ENCODE peak calls at places on chromosomes 13 and 19, in nine cellular contexts. V, B, Z, R, P, L, O, Q and E are unnamed samples.
A peak's percentile ranks its signal among the peaks of the same experiment; 100 is the strongest.

GRCh38 chr19:49861541-49862410 is 5.6 kb downstream of the PNKP start:
- DNase-seq in R (no peak), O (no peak), P (no peak), V (peak; percentile 29), Q (no peak), Z (peak; percentile 50), L (no peak), B (no peak), E (no peak)

GRCh38 chr19:50020481-50020880 is 4.7 kb downstream of the VRK3 start:
- DNase-seq in V (no peak), Q (no peak), B (no peak), R (no peak), O (no peak), Z (no peak), P (no peak), L (no peak), E (no peak)

GRCh38 chr19:18428837-18429674 is 8.9 kb downstream of the ISYNA1 start:
- DNase-seq in L (peak; percentile 82), O (peak; percentile 83), P (peak; percentile 84), Q (peak; percentile 82), B (peak; percentile 77), Z (no peak), V (peak; percentile 72), R (peak; percentile 70), E (peak; percentile 81)

GRCh38 chr19:13430790-13431582 is 75.3 kb downstream of the CACNA1A start:
- DNase-seq in O (peak; percentile 53), V (no peak), B (peak; percentile 19), L (peak; percentile 71), P (peak; percentile 71), R (peak; percentile 33), Z (peak; percentile 53), Q (peak; percentile 34), E (peak; percentile 30)

GRCh38 chr13:63048648-63049047 is 1633.0 kb upstream of the PCDH20 start:
- DNase-seq in P (no peak), L (no peak), V (no peak), Q (no peak), R (no peak), O (no peak), Z (no peak), B (no peak), E (no peak)

GRCh38 chr19:5032101-5032967 is 63.4 kb downstream of the KDM4B start:
- DNase-seq in V (no peak), O (peak; percentile 11), P (no peak), R (no peak), L (no peak), Z (peak; percentile 47), Q (no peak), B (no peak), E (no peak)

GRCh38 chr13:107185889-107186288 is 618.0 kb upstream of the ARGLU1 start:
- DNase-seq in B (no peak), O (peak; percentile 46), R (no peak), Q (no peak), V (no peak), Z (no peak), P (no peak), L (peak; percentile 30), E (no peak)

GRCh38 chr13:47396915-47397314 is 500.1 kb upstream of the HTR2A start:
- DNase-seq in Z (no peak), B (no peak), P (no peak), Q (no peak), O (no peak), R (no peak), V (no peak), L (no peak), E (no peak)

GRCh38 chr13:101785858-101786257 is 333.4 kb downstream of the ITGBL1 start:
- DNase-seq in R (no peak), V (no peak), L (no peak), P (no peak), Q (no peak), B (peak; percentile 38), O (peak; percentile 43), Z (peak; percentile 69), E (no peak)

GRCh38 chr13:79724348-79725103 is 243.6 kb downstream of the NDFIP2 start:
- DNase-seq in Q (no peak), R (no peak), L (no peak), O (no peak), P (no peak), V (no peak), B (no peak), Z (no peak), E (no peak)

GRCh38 chr13:75329723-75330122 is 152.2 kb downstream of the TBC1D4 start:
- DNase-seq in R (no peak), B (no peak), Q (no peak), P (no peak), L (no peak), O (no peak), V (no peak), Z (peak; percentile 55), E (no peak)

GRCh38 chr19:55585658-55586339 is 5.2 kb upstream of the ZNF579 start:
- DNase-seq in O (peak; percentile 71), P (peak; percentile 93), Z (peak; percentile 67), Q (peak; percentile 24), R (peak; percentile 57), V (peak; percentile 82), L (peak; percentile 93), B (no peak), E (peak; percentile 30)

GRCh38 chr19:38360839-38361631 is 13.3 kb upstream of the PSMD8 start:
- DNase-seq in B (no peak), R (no peak), Z (no peak), V (no peak), P (no peak), Q (no peak), L (no peak), O (no peak), E (no peak)

GRCh38 chr13:97191615-97192014 is 30.5 kb upstream of the MBNL2 start:
- DNase-seq in O (no peak), R (no peak), B (no peak), L (no peak), V (no peak), P (no peak), Z (no peak), Q (no peak), E (no peak)

GRCh38 chr13:26247011-26247410 is 6.9 kb upstream of the CDK8 start:
- DNase-seq in P (no peak), R (no peak), Z (no peak), O (no peak), L (no peak), V (no peak), B (no peak), Q (no peak), E (no peak)

GRCh38 chr13:46160474-46161066 is 21.4 kb downstream of the LCP1 start:
- DNase-seq in Z (no peak), V (no peak), R (no peak), L (peak; percentile 75), P (no peak), O (peak; percentile 18), B (no peak), Q (no peak), E (peak; percentile 23)

GRCh38 chr19:38745316-38745715 is 1.0 kb upstream of the CAPN12 start:
- DNase-seq in B (no peak), Z (no peak), Q (no peak), R (no peak), P (no peak), L (no peak), O (no peak), V (no peak), E (no peak)

GRCh38 chr13:49646688-49647087 is 18.4 kb downstream of the ARL11 start:
- DNase-seq in Q (no peak), P (no peak), V (no peak), Z (no peak), L (no peak), R (no peak), B (no peak), O (no peak), E (no peak)

DNA sequence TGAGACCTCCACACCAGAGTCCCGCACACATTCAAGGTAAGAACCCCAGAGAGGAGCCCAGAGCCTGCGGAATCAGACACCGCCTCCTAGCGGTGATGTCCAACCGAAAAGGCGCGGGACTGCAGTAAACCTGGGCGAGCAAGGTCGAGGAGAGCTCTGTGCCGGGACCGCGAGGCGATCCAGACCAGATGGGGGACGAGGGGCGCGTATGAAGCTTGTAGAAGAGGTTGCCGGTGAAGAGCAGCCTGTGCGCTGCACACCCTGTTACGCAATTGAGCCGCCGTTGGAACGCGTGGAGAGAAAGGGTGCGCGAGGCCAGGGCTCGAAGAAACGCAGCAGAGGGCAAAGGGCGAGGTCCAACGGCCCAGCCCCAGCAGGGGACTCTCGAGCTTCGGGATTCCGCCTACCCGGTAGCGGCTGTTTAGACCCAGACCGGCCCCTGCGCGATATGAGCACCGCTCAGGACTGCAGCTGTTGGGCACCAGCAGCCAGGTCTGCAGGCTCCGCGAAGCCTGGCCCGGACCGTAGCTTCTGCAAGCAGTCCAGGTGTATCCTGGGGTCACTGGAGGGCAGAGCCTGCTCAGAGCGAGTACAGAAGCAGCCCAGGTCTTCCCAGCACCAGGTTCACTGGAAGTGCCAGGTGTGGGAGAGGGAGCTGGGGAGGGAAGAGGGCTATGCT is 65.9 kb upstream of the ZNF599 start:
- DNase-seq in B (no peak), R (peak; percentile 18), Q (no peak), P (no peak), Z (peak; percentile 63), V (no peak), L (peak; percentile 28), O (no peak), E (no peak)
- TF ChIP-seq CTCF in B (no peak), R (peak; percentile 3), Q (no peak), P (peak; percentile 32), Z (peak; percentile 11), V (no peak), L (peak; percentile 48), O (peak; percentile 53), E (peak; percentile 38)

DNA sequence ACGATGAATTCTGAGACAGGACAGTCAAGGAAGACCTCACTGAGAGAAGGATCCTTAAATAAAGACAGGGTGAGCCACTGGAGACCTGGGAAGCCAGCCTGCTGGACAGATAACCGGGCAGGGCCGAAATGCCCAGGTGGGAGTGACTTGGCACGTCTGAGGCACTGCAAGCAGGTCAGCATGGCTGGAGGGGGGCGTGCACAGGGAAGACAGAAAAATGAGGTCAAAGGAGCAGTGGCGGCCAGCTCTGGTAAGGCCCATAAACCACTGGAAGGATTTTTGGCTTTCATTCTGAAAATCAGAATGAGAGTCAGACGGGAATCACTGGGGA is 5.8 kb upstream of the ATP1A3 start:
- DNase-seq in P (no peak), Z (no peak), Q (no peak), L (no peak), B (no peak), O (no peak), R (no peak), V (no peak), E (no peak)
- H3K27me3 ChIP-seq in P (peaks cover 63% of the 10 kb centered on the region), Z (peaks cover 4% of the 10 kb centered on the region), Q (peaks cover 32% of the 10 kb centered on the region), L (peaks cover 77% of the 10 kb centered on the region), B (peaks cover 92% of the 10 kb centered on the region), O (peaks cover 50% of the 10 kb centered on the region), R (peaks cover 76% of the 10 kb centered on the region), V (peaks cover 8% of the 10 kb centered on the region), E (peaks cover 69% of the 10 kb centered on the region)

DNA sequence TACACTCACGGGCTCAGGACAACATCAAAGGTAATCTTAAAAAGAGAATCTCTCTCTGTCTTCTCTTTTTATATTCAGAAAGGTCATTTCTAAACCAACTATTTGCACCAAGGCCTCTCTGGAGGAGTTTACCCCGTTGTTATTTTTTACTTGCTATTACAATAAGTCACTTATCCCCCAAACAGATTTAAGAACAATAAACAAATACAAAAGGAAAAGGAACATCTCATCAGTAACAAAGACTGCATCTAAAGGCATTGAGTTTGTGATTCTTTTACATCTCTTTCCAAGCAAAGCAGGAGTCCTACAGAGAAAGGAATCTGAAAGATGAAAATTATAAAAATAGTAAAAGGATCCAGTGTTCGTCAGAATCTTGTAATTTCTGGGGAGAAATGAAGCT is 75.4 kb downstream of the GGACT start:
- DNase-seq in O (no peak), P (no peak), Z (no peak), R (no peak), V (no peak), B (no peak), Q (no peak), L (no peak), E (no peak)
- H3K27ac ChIP-seq in O (no peak overlapping the region), P (no peak overlapping the region), Z (no peak overlapping the region), R (no peak overlapping the region), V (peak overlapping the region; percentile 8), B (no peak overlapping the region), Q (no peak overlapping the region), L (no peak overlapping the region), E (no peak overlapping the region)

GRCh38 chr19:1445185-1445931 is 4.6 kb upstream of the APC2 start:
- DNase-seq in Z (peak; percentile 70), O (peak; percentile 37), P (peak; percentile 89), Q (peak; percentile 73), R (peak; percentile 74), V (peak; percentile 38), L (peak; percentile 60), B (peak; percentile 78), E (peak; percentile 68)
- TF ChIP-seq CTCF in Z (peak; percentile 95), O (peak; percentile 58), P (peak; percentile 92), Q (peak; percentile 93), R (peak; percentile 87), V (peak; percentile 85), L (peak; percentile 82), B (peak; percentile 98), E (peak; percentile 87)